ENCODE peak calls at places on chromosomes 16 and 17, in four cellular contexts. U is cardiac fibroblast, H is PC-9, D is body of pancreas. F is an unnamed sample.

GRCh38 chr16:27269300-27270150 is 953 bp upstream of the NSMCE1 start:
- DNase-seq in U (no peak), H (no peak), D (no peak), F (no peak)

GRCh38 chr17:17445925-17446665 is 30.7 kb upstream of the MED9 start:
- DNase-seq in U (peak; percentile 97), H (peak; percentile 99), D (peak; percentile 66), F (peak; percentile 98)

GRCh38 chr17:80018917-80019651 is 16.6 kb downstream of the TBC1D16 start:
- DNase-seq in U (no peak), H (no peak), D (no peak), F (no peak)

GRCh38 chr16:49436181-49436580 is 62.6 kb downstream of the C16orf78 start:
- DNase-seq in U (no peak), H (no peak), D (no peak), F (no peak)

GRCh38 chr16:31063843-31064611 is 10.0 kb downstream of the ZNF668 start:
- DNase-seq in U (no peak), H (no peak), D (no peak), F (no peak)

GRCh38 chr16:75088934-75089333 is 27.6 kb downstream of the LDHD start:
- DNase-seq in U (no peak), H (no peak), D (no peak), F (no peak)

GRCh38 chr16:53372942-53373871 is 61.1 kb upstream of the RBL2 start:
- DNase-seq in U (no peak), H (peak; percentile 67), D (peak; percentile 89), F (no peak)

GRCh38 chr17:11506635-11507034 is 91.6 kb upstream of the DNAH9 start:
- DNase-seq in U (peak; percentile 6), H (no peak), D (peak; percentile 49), F (no peak)

GRCh38 chr17:50064253-50064991 is 8.5 kb downstream of the ITGA3 start:
- DNase-seq in U (peak; percentile 98), H (peak; percentile 98), D (no peak), F (no peak)

GRCh38 chr16:72989203-72989991 is 58.5 kb downstream of the ZFHX3 start:
- DNase-seq in U (peak; percentile 95), H (peak; percentile 94), D (peak; percentile 36), F (peak; percentile 58)

GRCh38 chr16:28292731-28293588 is 635 bp downstream of the SBK1 start:
- DNase-seq in U (no peak), H (no peak), D (peak; percentile 63), F (no peak)

GRCh38 chr17:42891539-42892152 is 9.0 kb upstream of the G6PC1 start:
- DNase-seq in U (peak; percentile 13), H (no peak), D (peak; percentile 50), F (no peak)

GRCh38 chr17:81870155-81870977 is 771 bp downstream of the ARHGDIA start:
- DNase-seq in U (peak; percentile 65), H (no peak), D (no peak), F (no peak)

GRCh38 chr16:4059969-4060368 is 56.3 kb downstream of the ADCY9 start:
- DNase-seq in U (no peak), H (no peak), D (no peak), F (no peak)

GRCh38 chr16:20940864-20941634 is 40.5 kb downstream of the LYRM1 start:
- DNase-seq in U (no peak), H (no peak), D (no peak), F (no peak)

GRCh38 chr16:84144301-84144858 is 597 bp downstream of the HSDL1 start:
- DNase-seq in U (peak; percentile 18), H (no peak), D (peak; percentile 31), F (no peak)

GRCh38 chr17:79847698-79848369 is 8.6 kb upstream of the CBX4 start:
- DNase-seq in U (no peak), H (no peak), D (no peak), F (no peak)

GRCh38 chr17:48526986-48527741 is 3.6 kb downstream of the HOXB1 start:
- DNase-seq in U (no peak), H (no peak), D (no peak), F (no peak)

GRCh38 chr17:43940630-43941029 is 1.6 kb downstream of the PPY start:
- DNase-seq in U (peak; percentile 38), H (no peak), D (peak; percentile 35), F (no peak)

GRCh38 chr17:36117505-36118382 is 14.1 kb downstream of the CCL4 start:
- DNase-seq in U (no peak), H (no peak), D (no peak), F (no peak)

GRCh38 chr17:49760909-49761558 is 2.9 kb downstream of the FAM117A start:
- DNase-seq in U (no peak), H (no peak), D (no peak), F (no peak)

GRCh38 chr17:13420294-13421277 is 181.1 kb downstream of the HS3ST3A1 start:
- DNase-seq in U (peak; percentile 93), H (peak; percentile 37), D (no peak), F (no peak)

GRCh38 chr16:20866161-20866772 is 33.9 kb downstream of the DCUN1D3 start:
- DNase-seq in U (peak; percentile 90), H (peak; percentile 77), D (peak; percentile 39), F (no peak)

GRCh38 chr17:2952174-2952845 is 111.1 kb downstream of the OR1D5 start:
- DNase-seq in U (no peak), H (no peak), D (no peak), F (no peak)

GRCh38 chr17:40535924-40536717 is 29.2 kb downstream of the CCR7 start:
- DNase-seq in U (no peak), H (no peak), D (no peak), F (no peak)

GRCh38 chr16:15708096-15708495 is 58.1 kb downstream of the NDE1 start:
- DNase-seq in U (peak; percentile 88), H (no peak), D (no peak), F (no peak)

GRCh38 chr17:61816538-61816937 is 46.8 kb downstream of the BRIP1 start:
- DNase-seq in U (no peak), H (no peak), D (no peak), F (no peak)

GRCh38 chr16:79970551-79971236 is 370.2 kb upstream of the MAF start:
- DNase-seq in U (peak; percentile 23), H (no peak), D (peak; percentile 11), F (no peak)

GRCh38 chr16:7321661-7322060 is 11.0 kb upstream of the RBFOX1 start:
- DNase-seq in U (no peak), H (no peak), D (no peak), F (no peak)

GRCh38 chr16:89354325-89354724 is 136.0 kb downstream of the ANKRD11 start:
- DNase-seq in U (no peak), H (no peak), D (peak; percentile 63), F (no peak)

DNA sequence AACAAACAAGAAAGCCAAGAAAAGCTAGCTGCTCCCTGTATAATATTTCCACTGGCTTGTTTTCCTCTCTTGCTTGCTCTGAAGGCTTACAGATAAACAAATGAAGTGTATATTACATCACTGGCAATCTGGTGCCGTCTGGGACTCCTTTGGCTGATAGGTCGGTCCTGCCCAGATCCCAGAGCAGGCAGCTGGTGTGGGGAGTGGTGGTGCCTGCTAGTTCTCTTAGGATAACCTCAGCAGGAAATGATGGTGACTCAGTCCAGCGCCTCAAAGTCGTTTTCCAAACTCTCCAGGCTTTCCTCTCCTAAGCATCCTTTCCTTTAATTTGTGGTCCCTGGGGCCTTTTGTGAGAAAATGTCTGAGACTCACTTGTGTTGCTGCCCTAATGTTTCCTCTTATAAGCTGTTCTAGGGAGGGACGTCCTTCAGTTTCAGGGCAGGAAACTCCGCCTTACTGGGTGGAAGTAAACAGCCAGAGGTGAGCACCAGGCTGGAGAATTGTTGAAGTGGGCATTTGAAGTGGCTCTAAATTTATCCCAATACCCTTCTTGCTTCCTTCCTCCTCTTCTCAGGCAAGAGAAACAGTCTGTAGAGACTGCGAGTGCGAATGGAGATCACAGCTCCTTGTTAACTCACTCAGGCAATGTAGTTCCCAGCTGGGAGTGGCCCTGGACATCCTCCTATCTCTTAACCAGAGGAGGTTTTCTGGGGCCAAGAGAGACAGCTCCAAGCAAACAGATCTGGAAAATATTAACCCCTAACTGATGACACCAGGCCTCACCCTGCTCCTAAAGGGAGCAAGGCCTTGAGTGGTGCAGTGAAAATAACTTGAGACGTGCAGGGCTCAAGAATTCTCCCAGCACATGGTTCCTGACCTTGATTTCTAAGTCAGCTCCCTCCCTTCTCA is 34.9 kb downstream of the CD300LF start:
- DNase-seq in U (peak; percentile 18), H (no peak), D (no peak), F (no peak)
- H3K4me3 ChIP-seq in U (no peak overlapping the region), H (no peak overlapping the region), D (no peak overlapping the region), F (no peak overlapping the region)

DNA sequence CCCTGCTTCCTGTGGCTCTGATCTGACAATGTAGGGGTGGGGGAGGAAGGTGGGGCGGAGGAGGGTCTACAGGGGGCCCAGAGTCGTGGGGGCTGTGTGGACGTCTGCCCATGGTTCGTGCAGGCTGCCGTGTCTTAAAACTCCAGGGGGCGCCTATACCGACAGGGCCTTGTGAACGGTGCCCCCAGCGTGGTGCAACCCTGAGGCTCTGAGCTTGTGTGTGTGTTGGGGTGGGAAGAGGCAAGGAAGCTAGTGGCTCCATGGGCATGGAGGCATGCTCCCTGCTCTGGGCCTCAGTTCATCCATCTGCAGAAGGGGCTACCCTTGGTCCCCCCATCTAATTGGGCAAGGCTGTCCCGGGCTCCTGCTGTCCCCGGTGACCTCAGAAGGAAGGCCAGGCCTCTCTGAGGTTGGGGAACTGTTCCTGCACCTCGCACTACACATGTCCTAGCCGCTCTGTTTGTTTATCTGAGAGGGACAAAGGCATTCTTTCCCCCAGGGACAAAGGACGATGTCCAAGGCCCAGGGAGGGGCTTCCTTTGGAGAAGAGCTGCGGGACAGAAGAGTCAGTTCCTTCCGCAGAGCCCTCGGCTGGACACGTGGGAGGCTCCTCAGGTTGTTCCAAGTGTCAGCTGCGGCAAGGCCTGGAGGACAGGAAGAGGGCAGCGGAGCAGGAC is 13.5 kb downstream of the CA4 start:
- DNase-seq in U (no peak), H (no peak), D (no peak), F (no peak)
- TF ChIP-seq CTCF in U (no peak), H (no peak), D (no peak), F (no peak)

DNA sequence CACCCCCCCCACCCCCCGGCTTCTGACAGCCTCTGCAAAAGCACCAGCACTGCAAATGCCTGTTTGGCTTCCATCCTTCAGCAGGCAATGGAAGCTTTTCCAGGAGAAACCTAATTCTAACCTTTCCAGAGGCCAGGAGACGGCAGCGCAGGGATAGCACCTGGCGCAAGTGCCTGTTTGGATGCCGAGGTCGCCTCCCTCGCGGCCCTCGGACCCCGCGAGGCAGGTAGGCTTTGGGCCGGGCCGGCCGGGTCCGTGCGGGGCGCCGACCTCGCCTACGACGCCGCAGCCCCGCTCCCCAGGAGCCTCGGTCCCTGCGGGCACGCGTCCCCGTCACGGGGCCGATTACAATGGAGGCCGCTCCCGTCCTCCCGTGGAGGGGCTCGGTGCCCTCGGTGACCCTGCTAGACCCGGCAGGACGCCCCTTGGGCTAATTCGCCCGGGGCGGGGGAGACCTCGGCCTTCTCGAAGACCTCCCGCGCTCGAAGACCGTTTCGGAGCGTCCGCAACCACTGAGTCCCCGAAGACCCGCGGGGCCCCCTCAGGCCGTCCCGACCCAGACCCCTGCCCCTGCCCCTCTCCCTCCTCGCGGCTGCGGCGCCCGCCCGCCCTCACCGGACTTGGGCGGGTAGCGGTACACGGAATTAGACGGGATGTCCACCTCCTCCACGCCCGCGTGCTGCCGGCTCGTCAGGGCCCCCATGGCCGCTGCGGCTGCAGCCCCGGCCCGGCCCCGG is 587 bp downstream of the RNF157 start:
- DNase-seq in U (no peak), H (no peak), D (no peak), F (no peak)
- H3K4me3 ChIP-seq in U (no peak overlapping the region), H (no peak overlapping the region), D (no peak overlapping the region), F (peak overlapping the region; percentile 65)

DNA sequence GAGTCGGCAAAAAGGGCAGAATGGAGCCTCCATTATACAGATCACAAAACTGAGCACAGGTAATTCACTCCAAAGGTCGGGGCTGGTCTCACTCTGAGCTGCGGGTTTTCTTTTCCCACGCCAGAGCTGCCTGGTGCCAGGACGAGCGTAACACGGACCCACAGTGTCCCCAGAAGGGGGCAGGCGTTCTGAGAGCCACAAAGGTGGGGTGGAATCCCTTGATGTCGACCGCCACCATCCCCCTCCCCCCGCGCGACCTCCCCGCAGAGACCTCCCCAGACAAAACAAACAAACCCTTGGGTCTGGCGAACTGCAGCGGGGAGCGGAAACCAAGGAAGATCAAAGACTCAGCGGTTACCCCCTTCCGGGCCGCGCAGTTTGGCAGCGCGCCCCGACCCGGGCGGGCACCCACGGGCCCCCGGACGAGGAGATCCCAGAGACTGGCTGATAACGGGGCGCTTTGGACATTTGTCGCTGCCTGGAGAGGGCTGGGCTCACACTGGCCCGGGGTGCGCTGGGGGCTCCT is 793 bp upstream of the NKD1 start:
- DNase-seq in U (no peak), H (no peak), D (peak; percentile 79), F (no peak)
- TF ChIP-seq CTCF in U (no peak), H (no peak), D (peak; percentile 34), F (no peak)